ENCODE peak calls at places on chromosomes 11 and 22, in six cellular contexts. Q, R, I, K, X and Z are unnamed samples.
A peak's percentile ranks its signal among the peaks of the same experiment; 100 is the strongest.

GRCh38 chr11:62707277-62707771 is at the start of the genes BSCL2 and GNG3:
- DNase-seq in Q (no peak), R (no peak), I (no peak), K (no peak), X (no peak), Z (peak; percentile 64)

GRCh38 chr11:1754376-1755150 is 4.2 kb upstream of the IFITM10 start:
- DNase-seq in Q (no peak), R (no peak), I (no peak), K (no peak), X (no peak), Z (no peak)

GRCh38 chr11:27783701-27784355 is 83.6 kb upstream of the BDNF start:
- DNase-seq in Q (no peak), R (no peak), I (no peak), K (peak; percentile 66), X (no peak), Z (peak; percentile 50)

GRCh38 chr11:45185228-45185729 is 38.8 kb downstream of the PRDM11 start:
- DNase-seq in Q (no peak), R (no peak), I (no peak), K (peak; percentile 17), X (no peak), Z (no peak)

GRCh38 chr11:76161261-76161961 is 44.9 kb downstream of the WNT11 start:
- DNase-seq in Q (no peak), R (no peak), I (no peak), K (peak; percentile 47), X (no peak), Z (no peak)

GRCh38 chr22:20750461-20751184 is 23.3 kb upstream of the SERPIND1 start:
- DNase-seq in Q (no peak), R (no peak), I (no peak), K (peak; percentile 73), X (no peak), Z (peak; percentile 48)

GRCh38 chr11:76891285-76891684 is 30.6 kb downstream of the ACER3 start:
- DNase-seq in Q (no peak), R (no peak), I (no peak), K (no peak), X (no peak), Z (no peak)

GRCh38 chr22:28953399-28953798 is 70.0 kb downstream of the ZNRF3 start:
- DNase-seq in Q (no peak), R (no peak), I (no peak), K (no peak), X (no peak), Z (no peak)

GRCh38 chr11:46353706-46354105 is 6.4 kb downstream of the DGKZ start:
- DNase-seq in Q (no peak), R (no peak), I (no peak), K (no peak), X (no peak), Z (peak; percentile 88)

GRCh38 chr22:38085501-38085900 is 1.5 kb upstream of the SLC16A8 start:
- DNase-seq in Q (no peak), R (no peak), I (no peak), K (no peak), X (no peak), Z (no peak)

GRCh38 chr11:70311616-70312015 is 41.1 kb downstream of the PPFIA1 start:
- DNase-seq in Q (no peak), R (no peak), I (no peak), K (no peak), X (no peak), Z (no peak)

GRCh38 chr11:115145316-115145715 is 358.9 kb downstream of the CADM1 start:
- DNase-seq in Q (no peak), R (no peak), I (no peak), K (no peak), X (no peak), Z (no peak)

GRCh38 chr11:71239581-71239980 is 12.8 kb downstream of the SHANK2 start:
- DNase-seq in Q (no peak), R (no peak), I (no peak), K (no peak), X (no peak), Z (no peak)

GRCh38 chr11:1337647-1338007 is 28.2 kb upstream of the TOLLIP start:
- DNase-seq in Q (no peak), R (no peak), I (no peak), K (no peak), X (no peak), Z (no peak)

GRCh38 chr11:125517116-125517804 is 21.2 kb upstream of the FEZ1 start:
- DNase-seq in Q (no peak), R (no peak), I (no peak), K (peak; percentile 86), X (no peak), Z (peak; percentile 83)

GRCh38 chr22:37314315-37315046 is 32.2 kb downstream of the CYTH4 start:
- DNase-seq in Q (no peak), R (no peak), I (no peak), K (no peak), X (no peak), Z (no peak)

GRCh38 chr11:119470316-119471266 is 47.6 kb upstream of the THY1 start:
- DNase-seq in Q (no peak), R (no peak), I (no peak), K (peak; percentile 98), X (no peak), Z (no peak)

GRCh38 chr11:37505406-37505805 is 907.4 kb upstream of the RAG2 start:
- DNase-seq in Q (no peak), R (no peak), I (no peak), K (no peak), X (no peak), Z (no peak)

GRCh38 chr11:11022126-11022730 is 164.4 kb upstream of the ZBED5 start:
- DNase-seq in Q (no peak), R (peak; percentile 35), I (peak; percentile 12), K (peak; percentile 63), X (no peak), Z (peak; percentile 21)

GRCh38 chr11:1832989-1833365 is 1.8 kb upstream of the SYT8 start:
- DNase-seq in Q (no peak), R (no peak), I (no peak), K (no peak), X (no peak), Z (no peak)

GRCh38 chr11:103699216-103699615 is 337.2 kb upstream of the DDI1 start:
- DNase-seq in Q (no peak), R (no peak), I (no peak), K (peak; percentile 67), X (no peak), Z (peak; percentile 69)

GRCh38 chr11:9802291-9802861 is 138.5 kb downstream of the SWAP70 start:
- DNase-seq in Q (no peak), R (no peak), I (no peak), K (peak; percentile 93), X (no peak), Z (peak; percentile 20)

GRCh38 chr11:69382131-69383128 is 88.5 kb downstream of the MYEOV start:
- DNase-seq in Q (peak; percentile 51), R (peak; percentile 11), I (peak; percentile 70), K (peak; percentile 59), X (no peak), Z (no peak)

GRCh38 chr22:30307026-30307574 is 17.8 kb upstream of the CASTOR1 start:
- DNase-seq in Q (no peak), R (no peak), I (no peak), K (no peak), X (no peak), Z (no peak)

GRCh38 chr11:77147668-77148321 is 19.7 kb downstream of the MYO7A start:
- DNase-seq in Q (peak; percentile 72), R (no peak), I (no peak), K (no peak), X (no peak), Z (peak; percentile 77)

GRCh38 chr22:25282671-25283561 is 63.5 kb downstream of the CRYBB2 start:
- DNase-seq in Q (no peak), R (no peak), I (no peak), K (no peak), X (no peak), Z (no peak)

GRCh38 chr22:23181763-23182288 is 1.5 kb downstream of the BCR start:
- DNase-seq in Q (no peak), R (no peak), I (no peak), K (no peak), X (no peak), Z (no peak)